ENCODE peak calls at places on chromosomes 4 and X, in six cellular contexts. One of them, this sample, is unnamed. For H3K27me3 and H4K20me1, the result is how much of the 10 kb centered on the place peaks cover.

GRCh38 chr4:10625130-10625529 is 59.4 kb downstream of the CLNK start:
- DNase-seq in K562: no peak
- DNase-seq in fibroblast of lung: no peak
- DNase-seq in SK-N-SH: no peak
- DNase-seq in HCT116: no peak
- DNase-seq in GM23338: no peak
- DNase-seq in this sample: peak

GRCh38 chr4:142307857-142308256 is 538.2 kb downstream of the INPP4B start:
- DNase-seq in K562: no peak
- DNase-seq in fibroblast of lung: peak
- DNase-seq in SK-N-SH: no peak
- DNase-seq in HCT116: no peak
- DNase-seq in GM23338: no peak
- DNase-seq in this sample: no peak

GRCh38 chr4:123120473-123120872 is 198.1 kb upstream of the NUDT6 start:
- DNase-seq in K562: no peak
- DNase-seq in fibroblast of lung: peak
- DNase-seq in SK-N-SH: no peak
- DNase-seq in HCT116: no peak
- DNase-seq in GM23338: no peak
- DNase-seq in this sample: no peak

GRCh38 chr4:83686166-83686565 is 150.3 kb downstream of the GPAT3 start:
- DNase-seq in K562: no peak
- DNase-seq in fibroblast of lung: no peak
- DNase-seq in SK-N-SH: no peak
- DNase-seq in HCT116: no peak
- DNase-seq in GM23338: no peak
- DNase-seq in this sample: no peak

GRCh38 chr4:41426523-41426922 is 111.4 kb upstream of the LIMCH1 start:
- DNase-seq in K562: no peak
- DNase-seq in fibroblast of lung: no peak
- DNase-seq in SK-N-SH: no peak
- DNase-seq in HCT116: no peak
- DNase-seq in GM23338: no peak
- DNase-seq in this sample: no peak

GRCh38 chrX:64536740-64537139 is 141.5 kb upstream of the MTMR8 start:
- DNase-seq in K562: no peak
- DNase-seq in fibroblast of lung: no peak
- DNase-seq in SK-N-SH: no peak
- DNase-seq in HCT116: no peak
- DNase-seq in GM23338: no peak
- DNase-seq in this sample: no peak

GRCh38 chrX:57930051-57930450 is 19.8 kb upstream of the ZXDA start:
- DNase-seq in K562: no peak
- DNase-seq in fibroblast of lung: no peak
- DNase-seq in SK-N-SH: no peak
- DNase-seq in HCT116: no peak
- DNase-seq in GM23338: no peak
- DNase-seq in this sample: no peak

GRCh38 chr4:163279713-163280112 is 52.7 kb downstream of the NPY1R start:
- DNase-seq in K562: no peak
- DNase-seq in fibroblast of lung: no peak
- DNase-seq in SK-N-SH: no peak
- DNase-seq in HCT116: no peak
- DNase-seq in GM23338: no peak
- DNase-seq in this sample: no peak

GRCh38 chr4:152045781-152046571 is 285.2 kb upstream of the GATB start:
- DNase-seq in K562: peak
- DNase-seq in fibroblast of lung: peak
- DNase-seq in SK-N-SH: no peak
- DNase-seq in HCT116: peak
- DNase-seq in GM23338: peak
- DNase-seq in this sample: peak

GRCh38 chr4:81504685-81505598 is 33.2 kb upstream of the RASGEF1B start:
- DNase-seq in K562: no peak
- DNase-seq in fibroblast of lung: no peak
- DNase-seq in SK-N-SH: no peak
- DNase-seq in HCT116: no peak
- DNase-seq in GM23338: no peak
- DNase-seq in this sample: no peak

GRCh38 chr4:6253111-6253510 is 16.5 kb upstream of the WFS1 start:
- DNase-seq in K562: no peak
- DNase-seq in fibroblast of lung: no peak
- DNase-seq in SK-N-SH: no peak
- DNase-seq in HCT116: no peak
- DNase-seq in GM23338: no peak
- DNase-seq in this sample: no peak

GRCh38 chrX:33198561-33199279 is 12.6 kb downstream of the DMD start:
- DNase-seq in K562: no peak
- DNase-seq in fibroblast of lung: no peak
- DNase-seq in SK-N-SH: no peak
- DNase-seq in HCT116: no peak
- DNase-seq in GM23338: no peak
- DNase-seq in this sample: no peak

GRCh38 chr4:129358571-129358970 is 262.6 kb downstream of the C4orf33 start:
- DNase-seq in K562: no peak
- DNase-seq in fibroblast of lung: peak
- DNase-seq in SK-N-SH: no peak
- DNase-seq in HCT116: peak
- DNase-seq in GM23338: no peak
- DNase-seq in this sample: no peak

GRCh38 chrX:2383735-2384134 is 117.0 kb downstream of the DHRSX start:
- DNase-seq in K562: no peak
- DNase-seq in fibroblast of lung: no peak
- DNase-seq in SK-N-SH: no peak
- DNase-seq in HCT116: no peak
- DNase-seq in GM23338: no peak
- DNase-seq in this sample: peak

GRCh38 chr4:182888894-182889293 is 28.3 kb downstream of the DCTD start:
- DNase-seq in K562: no peak
- DNase-seq in fibroblast of lung: no peak
- DNase-seq in SK-N-SH: peak
- DNase-seq in HCT116: no peak
- DNase-seq in GM23338: no peak
- DNase-seq in this sample: no peak

GRCh38 chr4:3136454-3136853 is 62.0 kb downstream of the HTT start:
- DNase-seq in K562: no peak
- DNase-seq in fibroblast of lung: no peak
- DNase-seq in SK-N-SH: no peak
- DNase-seq in HCT116: no peak
- DNase-seq in GM23338: no peak
- DNase-seq in this sample: no peak

GRCh38 chr4:120659626-120660170 is 262.8 kb downstream of the PRDM5 start:
- DNase-seq in K562: no peak
- DNase-seq in fibroblast of lung: no peak
- DNase-seq in SK-N-SH: peak
- DNase-seq in HCT116: no peak
- DNase-seq in GM23338: no peak
- DNase-seq in this sample: no peak

GRCh38 chrX:40099046-40099968 is 1.5 kb upstream of the BCOR start:
- DNase-seq in K562: no peak
- DNase-seq in fibroblast of lung: no peak
- DNase-seq in SK-N-SH: peak
- DNase-seq in HCT116: no peak
- DNase-seq in GM23338: peak
- DNase-seq in this sample: peak

GRCh38 chr4:80986021-80986420 is 44.5 kb upstream of the BMP3 start:
- DNase-seq in K562: no peak
- DNase-seq in fibroblast of lung: no peak
- DNase-seq in SK-N-SH: no peak
- DNase-seq in HCT116: no peak
- DNase-seq in GM23338: no peak
- DNase-seq in this sample: no peak

GRCh38 chrX:154370300-154370881 is 4.0 kb downstream of the FLNA start:
- DNase-seq in K562: no peak
- DNase-seq in fibroblast of lung: no peak
- DNase-seq in SK-N-SH: peak
- DNase-seq in HCT116: no peak
- DNase-seq in GM23338: no peak
- DNase-seq in this sample: peak

GRCh38 chrX:20217279-20217678 is 49.4 kb downstream of the RPS6KA3 start:
- DNase-seq in K562: no peak
- DNase-seq in fibroblast of lung: peak
- DNase-seq in SK-N-SH: no peak
- DNase-seq in HCT116: peak
- DNase-seq in GM23338: no peak
- DNase-seq in this sample: peak

GRCh38 chrX:1323315-1323714 is 13.3 kb upstream of the IL3RA start:
- DNase-seq in K562: peak
- DNase-seq in fibroblast of lung: no peak
- DNase-seq in SK-N-SH: peak
- DNase-seq in HCT116: peak
- DNase-seq in GM23338: peak
- DNase-seq in this sample: peak
- TF ChIP-seq CTCF in K562: peak
- TF ChIP-seq CTCF in fibroblast of lung: no peak
- TF ChIP-seq CTCF in SK-N-SH: peak
- TF ChIP-seq CTCF in HCT116: peak
- TF ChIP-seq CTCF in GM23338: peak
- TF ChIP-seq CTCF in this sample: peak

GRCh38 chrX:68832516-68833447 is 4.0 kb downstream of the EFNB1 start:
- DNase-seq in K562: no peak
- DNase-seq in fibroblast of lung: no peak
- DNase-seq in SK-N-SH: no peak
- DNase-seq in HCT116: no peak
- DNase-seq in GM23338: peak
- DNase-seq in this sample: no peak

GRCh38 chrX:68833448-68833805 is 4.6 kb downstream of the EFNB1 start:
- DNase-seq in K562: no peak
- DNase-seq in fibroblast of lung: no peak
- DNase-seq in SK-N-SH: no peak
- DNase-seq in HCT116: no peak
- DNase-seq in GM23338: no peak
- DNase-seq in this sample: no peak

GRCh38 chrX:68830486-68831404 is 1.9 kb downstream of the EFNB1 start:
- DNase-seq in K562: no peak
- DNase-seq in fibroblast of lung: no peak
- DNase-seq in SK-N-SH: peak
- DNase-seq in HCT116: no peak
- DNase-seq in GM23338: no peak
- DNase-seq in this sample: peak

GRCh38 chrX:68831405-68832100 is 2.7 kb downstream of the EFNB1 start:
- DNase-seq in K562: no peak
- DNase-seq in fibroblast of lung: no peak
- DNase-seq in SK-N-SH: no peak
- DNase-seq in HCT116: no peak
- DNase-seq in GM23338: peak
- DNase-seq in this sample: no peak

DNA sequence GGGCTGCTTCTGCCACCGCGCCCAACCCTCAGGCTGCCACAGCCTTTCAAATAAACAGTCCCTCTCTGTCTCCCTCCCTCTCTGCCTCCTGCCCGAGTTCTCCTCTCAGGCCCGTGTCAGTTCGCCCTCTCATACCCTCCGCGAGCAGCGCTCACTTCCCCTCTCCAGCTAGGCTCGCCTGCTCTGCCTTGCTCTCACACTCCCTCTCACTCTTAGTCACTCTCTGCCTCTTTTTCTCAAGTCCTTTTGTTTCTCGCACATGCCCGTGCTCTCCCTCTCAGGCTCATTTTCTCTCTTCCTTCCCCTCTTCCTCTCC is 3.2 kb downstream of the EFNB1 start:
- DNase-seq in K562: no peak
- DNase-seq in fibroblast of lung: peak
- DNase-seq in SK-N-SH: peak
- DNase-seq in HCT116: no peak
- DNase-seq in GM23338: peak
- DNase-seq in this sample: peak
- H3K27me3 ChIP-seq in K562: under half
- H3K27me3 ChIP-seq in fibroblast of lung: under half
- H3K27me3 ChIP-seq in SK-N-SH: under half
- H3K27me3 ChIP-seq in HCT116: under half
- H3K27me3 ChIP-seq in GM23338: half or more
- H3K27me3 ChIP-seq in this sample: under half

GRCh38 chr4:25842229-25842840 is 20.5 kb downstream of the SEL1L3 start:
- DNase-seq in K562: no peak
- DNase-seq in fibroblast of lung: no peak
- DNase-seq in SK-N-SH: no peak
- DNase-seq in HCT116: no peak
- DNase-seq in GM23338: peak
- DNase-seq in this sample: no peak

GRCh38 chr4:25843340-25844097 is 19.3 kb downstream of the SEL1L3 start:
- DNase-seq in K562: no peak
- DNase-seq in fibroblast of lung: no peak
- DNase-seq in SK-N-SH: no peak
- DNase-seq in HCT116: no peak
- DNase-seq in GM23338: no peak
- DNase-seq in this sample: no peak

GRCh38 chr4:25838526-25838925 is 24.3 kb downstream of the SEL1L3 start:
- DNase-seq in K562: no peak
- DNase-seq in fibroblast of lung: no peak
- DNase-seq in SK-N-SH: no peak
- DNase-seq in HCT116: no peak
- DNase-seq in GM23338: peak
- DNase-seq in this sample: no peak

GRCh38 chr4:25837107-25837506 is 25.7 kb downstream of the SEL1L3 start:
- DNase-seq in K562: no peak
- DNase-seq in fibroblast of lung: no peak
- DNase-seq in SK-N-SH: no peak
- DNase-seq in HCT116: no peak
- DNase-seq in GM23338: no peak
- DNase-seq in this sample: no peak

DNA sequence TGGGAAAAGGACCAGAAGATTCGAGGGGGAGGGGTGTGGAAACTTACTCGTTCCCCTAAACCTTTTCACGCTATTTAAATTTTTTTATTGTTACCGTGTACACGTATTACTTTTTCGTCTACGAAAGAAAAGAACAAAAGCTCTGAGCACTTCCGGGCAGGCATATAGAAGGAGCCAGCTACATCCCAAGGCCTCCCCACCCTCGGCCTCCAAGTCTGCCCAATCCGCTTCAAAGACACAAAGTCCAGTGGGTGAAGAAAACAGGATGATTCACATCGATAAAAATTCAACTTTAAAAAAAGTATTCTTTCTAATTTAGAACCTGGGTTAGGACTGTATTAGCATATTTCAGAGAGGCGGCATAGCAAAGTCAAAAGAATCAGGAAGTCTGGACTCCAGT is 23.1 kb downstream of the SEL1L3 start:
- DNase-seq in K562: no peak
- DNase-seq in fibroblast of lung: peak
- DNase-seq in SK-N-SH: no peak
- DNase-seq in HCT116: no peak
- DNase-seq in GM23338: no peak
- DNase-seq in this sample: no peak
- H4K20me1 ChIP-seq in K562: under half
- H4K20me1 ChIP-seq in fibroblast of lung: under half
- H4K20me1 ChIP-seq in SK-N-SH: under half
- H4K20me1 ChIP-seq in HCT116: under half
- H4K20me1 ChIP-seq in GM23338: under half
- H4K20me1 ChIP-seq in this sample: under half

DNA sequence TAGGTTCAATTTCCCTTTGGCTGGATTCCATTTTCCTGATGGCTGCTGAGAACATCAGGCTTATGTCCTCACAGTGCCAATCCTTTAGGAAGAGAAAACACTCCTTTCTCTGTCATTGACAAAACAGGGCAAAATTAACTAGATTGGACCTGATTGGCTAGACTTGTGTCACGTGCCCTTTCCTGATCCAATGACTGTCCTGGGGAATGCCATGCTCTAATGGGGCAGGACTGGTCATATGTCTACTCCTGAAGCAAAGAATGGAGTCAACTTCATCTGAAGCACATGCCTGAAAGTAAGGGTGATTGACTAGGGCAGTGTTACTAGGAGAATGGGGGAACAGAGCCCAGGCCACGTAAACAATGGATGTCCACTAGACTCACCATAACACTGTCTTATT is 220.4 kb downstream of the KDR start:
- DNase-seq in K562: no peak
- DNase-seq in fibroblast of lung: no peak
- DNase-seq in SK-N-SH: no peak
- DNase-seq in HCT116: no peak
- DNase-seq in GM23338: no peak
- DNase-seq in this sample: no peak
- TF ChIP-seq CTCF in K562: no peak
- TF ChIP-seq CTCF in fibroblast of lung: no peak
- TF ChIP-seq CTCF in SK-N-SH: no peak
- TF ChIP-seq CTCF in HCT116: no peak
- TF ChIP-seq CTCF in GM23338: no peak
- TF ChIP-seq CTCF in this sample: no peak

This sample was measured in hepatocyte.